ENCODE peak calls at places on chromosomes 5 and 9, in six cellular contexts. One of them, this sample, is unnamed.
A peak's percentile ranks its signal among the peaks of the same experiment; 100 is the strongest.

GRCh38 chr5:17212996-17213395 is 4.4 kb upstream of the BASP1 start:
- DNase-seq in endothelial cell of umbilical vein: no peak
- DNase-seq in IMR-90: no peak
- DNase-seq in A549: no peak
- DNase-seq in ovary: no peak
- DNase-seq in ascending aorta: no peak
- DNase-seq in this sample: no peak

GRCh38 chr9:94827584-94828304 is 101.2 kb downstream of the AOPEP start:
- DNase-seq in A549: no peak
- DNase-seq in endothelial cell of umbilical vein: no peak
- DNase-seq in IMR-90: peak; percentile 52
- DNase-seq in ascending aorta: no peak
- DNase-seq in ovary: no peak
- DNase-seq in this sample: peak; percentile 34

GRCh38 chr9:127586537-127586936 is 25.5 kb upstream of the STXBP1 start:
- DNase-seq in A549: peak; percentile 81
- DNase-seq in IMR-90: peak; percentile 76
- DNase-seq in endothelial cell of umbilical vein: peak; percentile 70
- DNase-seq in ascending aorta: peak; percentile 92
- DNase-seq in ovary: peak; percentile 81
- DNase-seq in this sample: peak; percentile 92

GRCh38 chr5:160105686-160106085 is 13.6 kb downstream of the PWWP2A start:
- DNase-seq in ovary: no peak
- DNase-seq in A549: no peak
- DNase-seq in IMR-90: no peak
- DNase-seq in endothelial cell of umbilical vein: no peak
- DNase-seq in ascending aorta: no peak
- DNase-seq in this sample: no peak

GRCh38 chr9:129648092-129648763 is 6.3 kb upstream of the ASB6 start:
- DNase-seq in ovary: no peak
- DNase-seq in IMR-90: no peak
- DNase-seq in ascending aorta: peak; percentile 86
- DNase-seq in endothelial cell of umbilical vein: no peak
- DNase-seq in A549: no peak
- DNase-seq in this sample: no peak

GRCh38 chr9:96859461-96860198 is 5.3 kb upstream of the ZNF782 start:
- DNase-seq in endothelial cell of umbilical vein: no peak
- DNase-seq in IMR-90: peak; percentile 76
- DNase-seq in ovary: no peak
- DNase-seq in A549: no peak
- DNase-seq in ascending aorta: no peak
- DNase-seq in this sample: no peak

GRCh38 chr9:33637881-33638280 is 113.8 kb downstream of the ANKRD18B start:
- DNase-seq in A549: no peak
- DNase-seq in ovary: no peak
- DNase-seq in IMR-90: no peak
- DNase-seq in ascending aorta: no peak
- DNase-seq in endothelial cell of umbilical vein: no peak
- DNase-seq in this sample: no peak

GRCh38 chr9:306907-307306 is 92.2 kb downstream of the DOCK8 start:
- DNase-seq in ovary: no peak
- DNase-seq in ascending aorta: no peak
- DNase-seq in endothelial cell of umbilical vein: no peak
- DNase-seq in IMR-90: no peak
- DNase-seq in A549: no peak
- DNase-seq in this sample: peak; percentile 58

GRCh38 chr5:17305964-17306725 is 88.7 kb downstream of the BASP1 start:
- DNase-seq in endothelial cell of umbilical vein: peak; percentile 63
- DNase-seq in IMR-90: peak; percentile 84
- DNase-seq in ovary: no peak
- DNase-seq in A549: peak; percentile 68
- DNase-seq in ascending aorta: peak; percentile 81
- DNase-seq in this sample: no peak

GRCh38 chr5:60918466-60918865 is 26.4 kb downstream of the ERCC8 start:
- DNase-seq in A549: no peak
- DNase-seq in ascending aorta: no peak
- DNase-seq in IMR-90: no peak
- DNase-seq in ovary: no peak
- DNase-seq in endothelial cell of umbilical vein: no peak
- DNase-seq in this sample: no peak

GRCh38 chr5:59182722-59183121 is 599.8 kb downstream of the RAB3C start:
- DNase-seq in IMR-90: no peak
- DNase-seq in A549: no peak
- DNase-seq in ascending aorta: no peak
- DNase-seq in endothelial cell of umbilical vein: no peak
- DNase-seq in ovary: no peak
- DNase-seq in this sample: no peak

GRCh38 chr9:32942755-32943460 is 58.5 kb downstream of the APTX start:
- DNase-seq in IMR-90: no peak
- DNase-seq in endothelial cell of umbilical vein: no peak
- DNase-seq in ascending aorta: no peak
- DNase-seq in A549: no peak
- DNase-seq in ovary: no peak
- DNase-seq in this sample: peak; percentile 41

GRCh38 chr9:126144215-126144614 is 182.4 kb upstream of the MVB12B start:
- DNase-seq in IMR-90: no peak
- DNase-seq in endothelial cell of umbilical vein: no peak
- DNase-seq in A549: no peak
- DNase-seq in ovary: no peak
- DNase-seq in ascending aorta: no peak
- DNase-seq in this sample: no peak

GRCh38 chr5:151770383-151771258 is 1.1 kb upstream of the G3BP1 start:
- DNase-seq in A549: peak; percentile 24
- DNase-seq in ascending aorta: peak; percentile 89
- DNase-seq in IMR-90: peak; percentile 42
- DNase-seq in endothelial cell of umbilical vein: peak; percentile 67
- DNase-seq in ovary: peak; percentile 84
- DNase-seq in this sample: peak; percentile 85

GRCh38 chr9:35996358-35996970 is 38.5 kb upstream of the OR2S2 start:
- DNase-seq in A549: no peak
- DNase-seq in ascending aorta: no peak
- DNase-seq in ovary: no peak
- DNase-seq in IMR-90: peak; percentile 16
- DNase-seq in endothelial cell of umbilical vein: no peak
- DNase-seq in this sample: no peak

GRCh38 chr5:33460210-33460609 is 19.4 kb downstream of the TARS1 start:
- DNase-seq in IMR-90: no peak
- DNase-seq in ascending aorta: no peak
- DNase-seq in endothelial cell of umbilical vein: no peak
- DNase-seq in ovary: no peak
- DNase-seq in A549: no peak
- DNase-seq in this sample: no peak
- H3K27ac ChIP-seq in IMR-90: no peak overlapping the region
- H3K27ac ChIP-seq in ascending aorta: no peak overlapping the region
- H3K27ac ChIP-seq in endothelial cell of umbilical vein: no peak overlapping the region
- H3K27ac ChIP-seq in ovary: no peak overlapping the region
- H3K27ac ChIP-seq in A549: peak overlapping the region; percentile 8
- H3K27ac ChIP-seq in this sample: no peak overlapping the region

DNA sequence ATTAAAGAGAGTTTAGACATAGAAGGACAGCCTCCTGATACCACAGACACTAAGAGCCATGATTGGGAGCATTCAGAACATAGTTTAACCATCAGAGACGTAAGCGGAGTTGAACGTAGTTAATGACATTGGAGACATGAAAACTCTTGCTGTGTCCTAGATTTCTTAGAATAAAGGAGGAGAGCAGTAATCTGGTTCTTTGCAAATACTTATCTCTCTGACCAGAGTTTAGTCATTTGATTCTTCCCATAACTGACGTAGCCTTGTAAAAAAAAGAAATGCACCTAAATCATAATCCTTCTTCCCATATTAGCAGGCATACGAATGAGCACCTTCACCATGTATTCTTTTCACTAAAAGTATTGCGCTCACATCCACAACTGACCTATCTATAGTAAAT is 433.3 kb upstream of the SMC2 start:
- DNase-seq in ascending aorta: no peak
- DNase-seq in endothelial cell of umbilical vein: no peak
- DNase-seq in ovary: no peak
- DNase-seq in A549: no peak
- DNase-seq in IMR-90: no peak
- DNase-seq in this sample: no peak
- H3K9me3 ChIP-seq in ascending aorta: no peaks in the 10 kb centered on the region
- H3K9me3 ChIP-seq in endothelial cell of umbilical vein: no peaks in the 10 kb centered on the region
- H3K9me3 ChIP-seq in ovary: no peaks in the 10 kb centered on the region
- H3K9me3 ChIP-seq in A549: peaks cover 16% of the 10 kb centered on the region
- H3K9me3 ChIP-seq in IMR-90: peaks cover 5% of the 10 kb centered on the region
- H3K9me3 ChIP-seq in this sample: no peaks in the 10 kb centered on the region

DNA sequence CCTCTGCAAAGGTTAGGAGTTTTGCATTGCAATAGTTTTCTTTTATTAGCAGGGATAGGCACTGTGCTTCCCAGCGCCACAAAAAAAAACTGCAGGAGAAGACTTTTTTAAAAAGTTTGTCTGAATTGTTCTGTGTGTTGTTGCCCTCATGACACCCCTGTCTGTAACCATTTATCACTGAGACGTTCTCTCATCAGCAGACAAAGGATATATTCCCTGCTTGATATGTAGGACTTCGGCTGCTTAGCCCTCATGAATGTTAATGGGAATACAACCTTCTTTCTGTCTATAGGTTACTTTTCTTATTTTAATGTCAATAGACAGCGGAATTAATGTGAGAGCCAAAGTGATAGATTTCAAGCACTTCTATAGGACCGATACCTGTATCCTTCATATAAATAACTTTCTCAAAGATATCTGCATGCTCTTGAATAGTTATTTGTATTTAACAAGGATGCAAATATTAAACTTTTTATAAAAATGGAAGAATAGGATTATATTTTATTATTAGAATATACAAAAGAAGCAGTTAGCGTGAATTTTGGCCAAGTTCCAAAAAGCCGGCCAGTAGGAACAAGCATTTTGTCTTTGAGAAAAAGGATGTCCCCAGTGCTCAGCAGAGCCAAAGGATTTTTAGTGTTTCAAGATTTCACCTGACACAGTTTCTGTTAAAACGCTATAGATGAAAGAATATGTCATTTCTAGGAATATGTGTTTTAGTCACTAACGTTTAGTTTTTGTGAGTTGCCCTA is 1.5 kb upstream of the LYSMD3 start:
- DNase-seq in endothelial cell of umbilical vein: no peak
- DNase-seq in IMR-90: no peak
- DNase-seq in ascending aorta: no peak
- DNase-seq in ovary: no peak
- DNase-seq in A549: no peak
- DNase-seq in this sample: peak; percentile 24
- H3K4me3 ChIP-seq in endothelial cell of umbilical vein: no peak overlapping the region
- H3K4me3 ChIP-seq in IMR-90: no peak overlapping the region
- H3K4me3 ChIP-seq in ascending aorta: peak overlapping the region; percentile 81
- H3K4me3 ChIP-seq in ovary: no peak overlapping the region
- H3K4me3 ChIP-seq in A549: no peak overlapping the region
- H3K4me3 ChIP-seq in this sample: no peak overlapping the region

GRCh38 chr5:180354966-180355365 is 1.8 kb upstream of the GFPT2 start:
- DNase-seq in endothelial cell of umbilical vein: no peak
- DNase-seq in ovary: no peak
- DNase-seq in ascending aorta: no peak
- DNase-seq in A549: no peak
- DNase-seq in IMR-90: no peak
- DNase-seq in this sample: no peak

GRCh38 chr5:180352116-180352975 is 790 bp downstream of the GFPT2 start:
- DNase-seq in ascending aorta: no peak
- DNase-seq in endothelial cell of umbilical vein: no peak
- DNase-seq in IMR-90: no peak
- DNase-seq in ovary: peak; percentile 69
- DNase-seq in A549: peak; percentile 42
- DNase-seq in this sample: peak; percentile 60

GRCh38 chr5:180352976-180353225 is 235 bp downstream of the GFPT2 start:
- DNase-seq in A549: no peak
- DNase-seq in IMR-90: no peak
- DNase-seq in ovary: no peak
- DNase-seq in ascending aorta: no peak
- DNase-seq in endothelial cell of umbilical vein: no peak
- DNase-seq in this sample: no peak

GRCh38 chr5:180353963-180354574 is 933 bp upstream of the GFPT2 start:
- DNase-seq in ovary: peak; percentile 63
- DNase-seq in IMR-90: no peak
- DNase-seq in A549: no peak
- DNase-seq in ascending aorta: no peak
- DNase-seq in endothelial cell of umbilical vein: no peak
- DNase-seq in this sample: no peak

GRCh38 chr5:180353226-180353962 is at the start of gene GFPT2:
- DNase-seq in IMR-90: peak; percentile 64
- DNase-seq in A549: peak; percentile 94
- DNase-seq in endothelial cell of umbilical vein: peak; percentile 65
- DNase-seq in ovary: peak; percentile 93
- DNase-seq in ascending aorta: peak; percentile 91
- DNase-seq in this sample: peak; percentile 90
- H3K27ac ChIP-seq in IMR-90: no peak within 1 kb of the TSS
- H3K27ac ChIP-seq in A549: peak within 1 kb of the TSS; percentile 74
- H3K27ac ChIP-seq in endothelial cell of umbilical vein: peak within 1 kb of the TSS; percentile 34
- H3K27ac ChIP-seq in ovary: peak within 1 kb of the TSS; percentile 86
- H3K27ac ChIP-seq in ascending aorta: peak within 1 kb of the TSS; percentile 62
- H3K27ac ChIP-seq in this sample: peak within 1 kb of the TSS; percentile 73

GRCh38 chr5:4086081-4086480 is 490.4 kb downstream of the IRX1 start:
- DNase-seq in endothelial cell of umbilical vein: no peak
- DNase-seq in IMR-90: no peak
- DNase-seq in ovary: no peak
- DNase-seq in ascending aorta: no peak
- DNase-seq in A549: no peak
- DNase-seq in this sample: no peak
- H3K9me3 ChIP-seq in endothelial cell of umbilical vein: peaks cover 2% of the 10 kb centered on the region
- H3K9me3 ChIP-seq in IMR-90: peaks cover 29% of the 10 kb centered on the region
- H3K9me3 ChIP-seq in ovary: no peaks in the 10 kb centered on the region
- H3K9me3 ChIP-seq in ascending aorta: no peaks in the 10 kb centered on the region
- H3K9me3 ChIP-seq in A549: no peaks in the 10 kb centered on the region
- H3K9me3 ChIP-seq in this sample: no peaks in the 10 kb centered on the region

GRCh38 chr5:115543365-115543700 is 1.2 kb downstream of the FEM1C start:
- DNase-seq in A549: no peak
- DNase-seq in ascending aorta: no peak
- DNase-seq in endothelial cell of umbilical vein: no peak
- DNase-seq in ovary: no peak
- DNase-seq in IMR-90: no peak
- DNase-seq in this sample: no peak

GRCh38 chr5:115543931-115544370 is 624 bp downstream of the FEM1C start:
- DNase-seq in ascending aorta: peak; percentile 73
- DNase-seq in ovary: peak; percentile 64
- DNase-seq in A549: no peak
- DNase-seq in IMR-90: peak; percentile 53
- DNase-seq in endothelial cell of umbilical vein: peak; percentile 65
- DNase-seq in this sample: peak; percentile 54

GRCh38 chr5:115542651-115543364 is 1.8 kb downstream of the FEM1C start:
- DNase-seq in A549: no peak
- DNase-seq in ovary: peak; percentile 22
- DNase-seq in ascending aorta: no peak
- DNase-seq in endothelial cell of umbilical vein: peak; percentile 47
- DNase-seq in IMR-90: no peak
- DNase-seq in this sample: no peak

GRCh38 chr5:115544371-115545064 is at the start of gene FEM1C:
- DNase-seq in A549: peak; percentile 88
- DNase-seq in ovary: peak; percentile 97
- DNase-seq in IMR-90: peak; percentile 97
- DNase-seq in ascending aorta: peak; percentile 99
- DNase-seq in endothelial cell of umbilical vein: peak; percentile 98
- DNase-seq in this sample: peak; percentile 98

GRCh38 chr5:115545065-115545882 is 699 bp upstream of the FEM1C start:
- DNase-seq in endothelial cell of umbilical vein: no peak
- DNase-seq in A549: no peak
- DNase-seq in ascending aorta: no peak
- DNase-seq in ovary: no peak
- DNase-seq in IMR-90: peak; percentile 49
- DNase-seq in this sample: no peak
- H3K4me3 ChIP-seq in endothelial cell of umbilical vein: peak overlapping the region; percentile 28
- H3K4me3 ChIP-seq in A549: peak overlapping the region; percentile 33
- H3K4me3 ChIP-seq in ascending aorta: peak overlapping the region; percentile 90
- H3K4me3 ChIP-seq in ovary: no peak overlapping the region
- H3K4me3 ChIP-seq in IMR-90: peak overlapping the region; percentile 41
- H3K4me3 ChIP-seq in this sample: peak overlapping the region; percentile 94

GRCh38 chr5:38465702-38466443 is 90.6 kb downstream of the LIFR start:
- DNase-seq in A549: no peak
- DNase-seq in ascending aorta: no peak
- DNase-seq in endothelial cell of umbilical vein: peak; percentile 10
- DNase-seq in IMR-90: no peak
- DNase-seq in ovary: no peak
- DNase-seq in this sample: no peak
- H3K27ac ChIP-seq in A549: peak overlapping the region; percentile 36
- H3K27ac ChIP-seq in ascending aorta: peak overlapping the region; percentile 91
- H3K27ac ChIP-seq in endothelial cell of umbilical vein: peak overlapping the region; percentile 90
- H3K27ac ChIP-seq in IMR-90: no peak overlapping the region
- H3K27ac ChIP-seq in ovary: peak overlapping the region; percentile 86
- H3K27ac ChIP-seq in this sample: peak overlapping the region; percentile 77